ENCODE peak calls at places on chromosomes 11 and 22, in five cellular contexts. I is AG08395, Z is A172, B is GM23338, H is NCI-H1092 treated with DMSO at 0.1 percent for 48 hours. T is an unnamed sample.

GRCh38 chr11:126111458-126112116 is 48.9 kb upstream of the CDON start:
- DNase-seq in Z (no peak), B (no peak), I (no peak), H (no peak), T (no peak)

GRCh38 chr11:65786786-65787636 is at the start of gene OVOL1:
- DNase-seq in H (no peak), I (no peak), Z (no peak), B (peak), T (peak)

GRCh38 chr11:22670803-22671202 is 4.4 kb downstream of the GAS2 start:
- DNase-seq in H (peak), B (peak), I (no peak), Z (no peak), T (no peak)

GRCh38 chr11:1205121-1205986 is 17.5 kb upstream of the MUC5B start:
- DNase-seq in H (no peak), I (no peak), Z (no peak), B (no peak), T (no peak)

GRCh38 chr11:2534957-2535672 is 90.3 kb downstream of the KCNQ1 start:
- DNase-seq in Z (no peak), B (no peak), I (no peak), H (no peak), T (no peak)

GRCh38 chr11:108666373-108666772 is 1.5 kb downstream of the DDX10 start:
- DNase-seq in Z (no peak), H (no peak), B (peak), I (no peak), T (no peak)

GRCh38 chr22:48940988-48941902 is 886.4 kb downstream of the BRD1 start:
- DNase-seq in B (no peak), Z (no peak), H (no peak), I (no peak), T (peak)

GRCh38 chr11:42947405-42947804 is 364.4 kb upstream of the API5 start:
- DNase-seq in Z (no peak), I (no peak), B (no peak), H (no peak), T (no peak)

T was measured in NCI-H146.